ENCODE peak calls at places on chromosomes 16 and 17, in seven cellular contexts. One of them, this sample, is unnamed.

GRCh38 chr17:2013994-2014317 is 11.2 kb downstream of the RTN4RL1 start:
- DNase-seq in heart right ventricle: no peak
- DNase-seq in keratinocyte: no peak
- DNase-seq in sigmoid colon: no peak
- DNase-seq in psoas muscle: no peak
- DNase-seq in mesenchymal stem cell: no peak
- DNase-seq in right lobe of liver: no peak
- DNase-seq in this sample: no peak

GRCh38 chr17:80940171-80941123 is 51.2 kb upstream of the CHMP6 start:
- DNase-seq in heart right ventricle: peak
- DNase-seq in psoas muscle: no peak
- DNase-seq in keratinocyte: no peak
- DNase-seq in right lobe of liver: peak
- DNase-seq in mesenchymal stem cell: no peak
- DNase-seq in sigmoid colon: peak
- DNase-seq in this sample: no peak

GRCh38 chr17:39939588-39940419 is 12.3 kb downstream of the LRRC3C start:
- DNase-seq in mesenchymal stem cell: peak
- DNase-seq in psoas muscle: no peak
- DNase-seq in sigmoid colon: no peak
- DNase-seq in keratinocyte: no peak
- DNase-seq in heart right ventricle: no peak
- DNase-seq in right lobe of liver: no peak
- DNase-seq in this sample: no peak

GRCh38 chr16:6066601-6067000 is 969.0 kb upstream of the EEF2KMT start:
- DNase-seq in mesenchymal stem cell: no peak
- DNase-seq in keratinocyte: no peak
- DNase-seq in right lobe of liver: no peak
- DNase-seq in sigmoid colon: no peak
- DNase-seq in psoas muscle: no peak
- DNase-seq in heart right ventricle: no peak
- DNase-seq in this sample: no peak

GRCh38 chr17:17822189-17822978 is 14.4 kb downstream of the SREBF1 start:
- DNase-seq in keratinocyte: no peak
- DNase-seq in heart right ventricle: peak
- DNase-seq in mesenchymal stem cell: peak
- DNase-seq in right lobe of liver: peak
- DNase-seq in psoas muscle: peak
- DNase-seq in sigmoid colon: peak
- DNase-seq in this sample: no peak

GRCh38 chr16:66605177-66605999 is 884 bp downstream of the CMTM3 start:
- DNase-seq in keratinocyte: no peak
- DNase-seq in mesenchymal stem cell: peak
- DNase-seq in psoas muscle: peak
- DNase-seq in right lobe of liver: peak
- DNase-seq in heart right ventricle: peak
- DNase-seq in sigmoid colon: peak
- DNase-seq in this sample: peak

GRCh38 chr17:15092762-15093161 is 172.4 kb downstream of the PMP22 start:
- DNase-seq in psoas muscle: no peak
- DNase-seq in right lobe of liver: no peak
- DNase-seq in heart right ventricle: no peak
- DNase-seq in keratinocyte: no peak
- DNase-seq in sigmoid colon: no peak
- DNase-seq in mesenchymal stem cell: no peak
- DNase-seq in this sample: no peak

GRCh38 chr17:64005734-64006167 is 7.6 kb downstream of the PRR29 start:
- DNase-seq in right lobe of liver: no peak
- DNase-seq in sigmoid colon: peak
- DNase-seq in psoas muscle: no peak
- DNase-seq in keratinocyte: no peak
- DNase-seq in mesenchymal stem cell: no peak
- DNase-seq in heart right ventricle: no peak
- DNase-seq in this sample: no peak

GRCh38 chr17:32862940-32863339 is 14.0 kb downstream of the MYO1D start:
- DNase-seq in right lobe of liver: no peak
- DNase-seq in heart right ventricle: no peak
- DNase-seq in keratinocyte: no peak
- DNase-seq in psoas muscle: no peak
- DNase-seq in mesenchymal stem cell: no peak
- DNase-seq in sigmoid colon: no peak
- DNase-seq in this sample: no peak

GRCh38 chr17:32341141-32341856 is 674 bp downstream of the C17orf75 start:
- DNase-seq in right lobe of liver: no peak
- DNase-seq in psoas muscle: no peak
- DNase-seq in keratinocyte: no peak
- DNase-seq in sigmoid colon: no peak
- DNase-seq in mesenchymal stem cell: peak
- DNase-seq in heart right ventricle: no peak
- DNase-seq in this sample: no peak

GRCh38 chr17:1629647-1630310 is 1.1 kb upstream of the SLC43A2 start:
- DNase-seq in mesenchymal stem cell: no peak
- DNase-seq in psoas muscle: peak
- DNase-seq in keratinocyte: no peak
- DNase-seq in right lobe of liver: peak
- DNase-seq in sigmoid colon: peak
- DNase-seq in heart right ventricle: peak
- DNase-seq in this sample: peak

GRCh38 chr17:39107141-39107540 is 44.3 kb downstream of the PLXDC1 start:
- DNase-seq in heart right ventricle: no peak
- DNase-seq in keratinocyte: no peak
- DNase-seq in right lobe of liver: no peak
- DNase-seq in sigmoid colon: no peak
- DNase-seq in mesenchymal stem cell: no peak
- DNase-seq in psoas muscle: no peak
- DNase-seq in this sample: no peak

GRCh38 chr17:69672924-69673323 is 258.4 kb downstream of the MAP2K6 start:
- DNase-seq in heart right ventricle: no peak
- DNase-seq in right lobe of liver: no peak
- DNase-seq in psoas muscle: no peak
- DNase-seq in keratinocyte: peak
- DNase-seq in sigmoid colon: no peak
- DNase-seq in mesenchymal stem cell: peak
- DNase-seq in this sample: no peak

GRCh38 chr16:76668207-76668725 is 391.1 kb downstream of the CNTNAP4 start:
- DNase-seq in sigmoid colon: no peak
- DNase-seq in right lobe of liver: no peak
- DNase-seq in psoas muscle: no peak
- DNase-seq in heart right ventricle: no peak
- DNase-seq in mesenchymal stem cell: no peak
- DNase-seq in keratinocyte: no peak
- DNase-seq in this sample: peak

GRCh38 chr16:57532251-57532625 is 4.1 kb downstream of the CCDC102A start:
- DNase-seq in keratinocyte: no peak
- DNase-seq in mesenchymal stem cell: no peak
- DNase-seq in sigmoid colon: peak
- DNase-seq in right lobe of liver: peak
- DNase-seq in heart right ventricle: no peak
- DNase-seq in psoas muscle: no peak
- DNase-seq in this sample: no peak
- H3K4me3 ChIP-seq in keratinocyte: no peak
- H3K4me3 ChIP-seq in mesenchymal stem cell: no peak
- H3K4me3 ChIP-seq in sigmoid colon: no peak
- H3K4me3 ChIP-seq in right lobe of liver: no peak
- H3K4me3 ChIP-seq in heart right ventricle: no peak
- H3K4me3 ChIP-seq in psoas muscle: no peak
- H3K4me3 ChIP-seq in this sample: no peak

GRCh38 chr16:28532940-28533647 is 5.7 kb downstream of the NUPR1 start:
- DNase-seq in heart right ventricle: no peak
- DNase-seq in right lobe of liver: no peak
- DNase-seq in psoas muscle: no peak
- DNase-seq in mesenchymal stem cell: no peak
- DNase-seq in keratinocyte: no peak
- DNase-seq in sigmoid colon: no peak
- DNase-seq in this sample: no peak
- H3K27ac ChIP-seq in heart right ventricle: peak
- H3K27ac ChIP-seq in right lobe of liver: peak
- H3K27ac ChIP-seq in psoas muscle: peak
- H3K27ac ChIP-seq in mesenchymal stem cell: no peak
- H3K27ac ChIP-seq in keratinocyte: no peak
- H3K27ac ChIP-seq in sigmoid colon: peak
- H3K27ac ChIP-seq in this sample: no peak

GRCh38 chr16:15913046-15913698 is 24.8 kb upstream of the CEP20 start:
- DNase-seq in sigmoid colon: no peak
- DNase-seq in mesenchymal stem cell: no peak
- DNase-seq in keratinocyte: no peak
- DNase-seq in psoas muscle: no peak
- DNase-seq in heart right ventricle: no peak
- DNase-seq in right lobe of liver: no peak
- DNase-seq in this sample: no peak
- H3K4me3 ChIP-seq in sigmoid colon: no peak
- H3K4me3 ChIP-seq in mesenchymal stem cell: no peak
- H3K4me3 ChIP-seq in keratinocyte: no peak
- H3K4me3 ChIP-seq in psoas muscle: no peak
- H3K4me3 ChIP-seq in heart right ventricle: no peak
- H3K4me3 ChIP-seq in right lobe of liver: no peak
- H3K4me3 ChIP-seq in this sample: no peak

GRCh38 chr17:45425125-45425983 is 7.3 kb downstream of the ARHGAP27 start:
- DNase-seq in keratinocyte: peak
- DNase-seq in heart right ventricle: no peak
- DNase-seq in psoas muscle: no peak
- DNase-seq in sigmoid colon: no peak
- DNase-seq in mesenchymal stem cell: peak
- DNase-seq in right lobe of liver: peak
- DNase-seq in this sample: peak
- H3K27ac ChIP-seq in keratinocyte: peak
- H3K27ac ChIP-seq in heart right ventricle: peak
- H3K27ac ChIP-seq in psoas muscle: no peak
- H3K27ac ChIP-seq in sigmoid colon: no peak
- H3K27ac ChIP-seq in mesenchymal stem cell: no peak
- H3K27ac ChIP-seq in right lobe of liver: no peak
- H3K27ac ChIP-seq in this sample: no peak

GRCh38 chr17:76868176-76868668 is at the start of gene MGAT5B:
- DNase-seq in psoas muscle: peak
- DNase-seq in right lobe of liver: peak
- DNase-seq in heart right ventricle: peak
- DNase-seq in sigmoid colon: peak
- DNase-seq in keratinocyte: peak
- DNase-seq in mesenchymal stem cell: peak
- DNase-seq in this sample: peak

GRCh38 chr17:76871668-76872067 is 3.5 kb downstream of the MGAT5B start:
- DNase-seq in mesenchymal stem cell: no peak
- DNase-seq in sigmoid colon: no peak
- DNase-seq in keratinocyte: no peak
- DNase-seq in psoas muscle: no peak
- DNase-seq in right lobe of liver: no peak
- DNase-seq in heart right ventricle: no peak
- DNase-seq in this sample: no peak

GRCh38 chr17:76869209-76869877 is 1.1 kb downstream of the MGAT5B start:
- DNase-seq in heart right ventricle: no peak
- DNase-seq in sigmoid colon: no peak
- DNase-seq in right lobe of liver: no peak
- DNase-seq in psoas muscle: no peak
- DNase-seq in keratinocyte: no peak
- DNase-seq in mesenchymal stem cell: no peak
- DNase-seq in this sample: no peak

GRCh38 chr17:76868669-76869208 is 535 bp downstream of the MGAT5B start:
- DNase-seq in mesenchymal stem cell: no peak
- DNase-seq in sigmoid colon: no peak
- DNase-seq in heart right ventricle: no peak
- DNase-seq in keratinocyte: no peak
- DNase-seq in psoas muscle: no peak
- DNase-seq in right lobe of liver: no peak
- DNase-seq in this sample: no peak

GRCh38 chr17:76869878-76870714 is 1.9 kb downstream of the MGAT5B start:
- DNase-seq in right lobe of liver: no peak
- DNase-seq in psoas muscle: no peak
- DNase-seq in heart right ventricle: no peak
- DNase-seq in keratinocyte: no peak
- DNase-seq in mesenchymal stem cell: peak
- DNase-seq in sigmoid colon: no peak
- DNase-seq in this sample: no peak
- H3K4me3 ChIP-seq in right lobe of liver: no peak
- H3K4me3 ChIP-seq in psoas muscle: no peak
- H3K4me3 ChIP-seq in heart right ventricle: peak
- H3K4me3 ChIP-seq in keratinocyte: no peak
- H3K4me3 ChIP-seq in mesenchymal stem cell: no peak
- H3K4me3 ChIP-seq in sigmoid colon: no peak
- H3K4me3 ChIP-seq in this sample: peak

GRCh38 chr17:12021604-12022003 is 927 bp downstream of the MAP2K4 start:
- DNase-seq in heart right ventricle: no peak
- DNase-seq in psoas muscle: no peak
- DNase-seq in right lobe of liver: no peak
- DNase-seq in mesenchymal stem cell: no peak
- DNase-seq in keratinocyte: no peak
- DNase-seq in sigmoid colon: no peak
- DNase-seq in this sample: no peak
- H3K27ac ChIP-seq in heart right ventricle: peak
- H3K27ac ChIP-seq in psoas muscle: no peak
- H3K27ac ChIP-seq in right lobe of liver: peak
- H3K27ac ChIP-seq in mesenchymal stem cell: no peak
- H3K27ac ChIP-seq in keratinocyte: peak
- H3K27ac ChIP-seq in sigmoid colon: peak
- H3K27ac ChIP-seq in this sample: peak

DNA sequence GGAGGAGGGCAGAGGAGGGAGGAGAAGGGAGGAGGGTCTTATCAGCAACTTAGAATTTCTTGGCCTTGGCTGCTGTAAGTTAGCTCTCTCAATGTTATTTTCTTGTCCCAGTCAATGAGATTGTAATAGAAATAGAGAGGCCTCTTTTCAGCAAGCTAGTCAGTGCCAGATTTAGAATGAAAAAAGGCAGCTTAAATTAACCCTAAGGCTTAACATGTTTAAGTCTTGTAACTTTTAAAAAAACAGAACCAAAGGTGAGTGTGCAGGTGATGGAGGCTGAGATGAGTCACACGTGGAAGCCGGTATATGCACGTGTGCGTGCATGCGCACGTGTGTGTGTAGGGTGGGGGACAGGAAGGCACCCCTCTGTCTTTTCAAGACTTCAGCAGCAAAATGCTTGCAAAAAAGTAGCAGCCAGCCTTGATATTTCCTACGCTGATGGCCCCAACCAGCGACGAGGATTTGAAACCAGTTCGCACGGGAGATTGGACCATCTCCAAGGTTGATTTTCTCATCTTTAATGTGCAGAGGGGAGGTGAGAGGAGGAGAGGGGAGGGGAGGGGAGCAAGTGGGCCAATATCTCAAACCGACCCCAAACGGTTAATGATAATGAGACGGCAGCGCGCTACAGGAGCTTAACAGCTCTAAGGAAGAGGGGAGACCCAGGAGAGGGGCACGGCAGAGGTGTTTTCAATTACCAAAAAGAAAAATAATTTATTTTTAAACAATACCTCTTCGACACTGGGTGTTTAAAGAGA is 154.8 kb downstream of the ZNF423 start:
- DNase-seq in right lobe of liver: no peak
- DNase-seq in psoas muscle: no peak
- DNase-seq in sigmoid colon: no peak
- DNase-seq in mesenchymal stem cell: no peak
- DNase-seq in keratinocyte: no peak
- DNase-seq in heart right ventricle: no peak
- DNase-seq in this sample: peak
- H3K4me3 ChIP-seq in right lobe of liver: no peak
- H3K4me3 ChIP-seq in psoas muscle: no peak
- H3K4me3 ChIP-seq in sigmoid colon: no peak
- H3K4me3 ChIP-seq in mesenchymal stem cell: peak
- H3K4me3 ChIP-seq in keratinocyte: no peak
- H3K4me3 ChIP-seq in heart right ventricle: no peak
- H3K4me3 ChIP-seq in this sample: peak

This sample was measured in A673.